ENCODE peak calls at places on chromosome 22, in nine cellular contexts. J, B, H, Q, V, N, P, E and G are unnamed samples.
A peak's percentile ranks its signal among the peaks of the same experiment; 100 is the strongest.

GRCh38 chr22:38924197-38924952 is 33.0 kb upstream of the APOBEC3A start:
- DNase-seq in J (peak; percentile 78), B (no peak), H (peak; percentile 67), Q (peak; percentile 90), V (peak; percentile 94), N (peak; percentile 89), P (no peak), E (peak; percentile 88), G (peak; percentile 87)

GRCh38 chr22:39332441-39333064 is 13.1 kb upstream of the RPL3 start:
- DNase-seq in J (no peak), B (no peak), H (no peak), Q (no peak), V (no peak), N (no peak), P (no peak), E (no peak), G (no peak)

GRCh38 chr22:40426671-40427070 is 56.3 kb downstream of the SGSM3 start:
- DNase-seq in J (peak; percentile 76), B (no peak), H (no peak), Q (no peak), V (peak; percentile 85), N (no peak), P (no peak), E (no peak), G (peak; percentile 90)

GRCh38 chr22:40157546-40157945 is 20.2 kb upstream of the TNRC6B start:
- DNase-seq in J (no peak), B (no peak), H (no peak), Q (peak; percentile 62), V (no peak), N (no peak), P (no peak), E (peak; percentile 34), G (no peak)

GRCh38 chr22:24432059-24432853 is 4.9 kb downstream of the ADORA2A start:
- DNase-seq in J (peak; percentile 77), B (peak; percentile 43), H (no peak), Q (peak; percentile 59), V (peak; percentile 71), N (peak; percentile 46), P (peak; percentile 82), E (peak; percentile 71), G (no peak)

GRCh38 chr22:46042786-46043185 is 65.8 kb upstream of the WNT7B start:
- DNase-seq in J (no peak), B (no peak), H (no peak), Q (no peak), V (peak; percentile 33), N (no peak), P (peak; percentile 45), E (no peak), G (no peak)

GRCh38 chr22:50252081-50253045 is 1.3 kb upstream of the HDAC10 start:
- DNase-seq in J (peak; percentile 87), B (no peak), H (peak; percentile 80), Q (peak; percentile 85), V (peak; percentile 47), N (peak; percentile 80), P (peak; percentile 94), E (peak; percentile 84), G (peak; percentile 73)

GRCh38 chr22:22021160-22021750 is 38.7 kb upstream of the TOP3B start:
- DNase-seq in J (no peak), B (peak; percentile 58), H (no peak), Q (no peak), V (no peak), N (no peak), P (no peak), E (no peak), G (no peak)

GRCh38 chr22:32971252-32971651 is 86.9 kb downstream of the SYN3 start:
- DNase-seq in J (no peak), B (no peak), H (no peak), Q (no peak), V (no peak), N (no peak), P (no peak), E (no peak), G (no peak)

GRCh38 chr22:45612451-45612901 is 59.2 kb upstream of the ATXN10 start:
- DNase-seq in J (peak; percentile 86), B (no peak), H (peak; percentile 50), Q (no peak), V (peak; percentile 88), N (no peak), P (no peak), E (no peak), G (peak; percentile 33)

GRCh38 chr22:22422629-22423112 is 85.9 kb downstream of the ZNF280B start:
- DNase-seq in J (peak; percentile 67), B (peak; percentile 85), H (peak; percentile 56), Q (peak; percentile 74), V (peak; percentile 42), N (peak; percentile 85), P (peak; percentile 93), E (peak; percentile 79), G (peak; percentile 71)

GRCh38 chr22:50070366-50070765 is 12.3 kb upstream of the TTLL8 start:
- DNase-seq in J (no peak), B (no peak), H (no peak), Q (no peak), V (no peak), N (no peak), P (no peak), E (no peak), G (no peak)

GRCh38 chr22:46604306-46604690 is 15.9 kb upstream of the GRAMD4 start:
- DNase-seq in J (no peak), B (peak; percentile 83), H (peak; percentile 33), Q (no peak), V (no peak), N (no peak), P (no peak), E (peak; percentile 54), G (peak; percentile 51)

GRCh38 chr22:32796865-32797573 is 4.5 kb upstream of the TIMP3 start:
- DNase-seq in J (peak; percentile 78), B (peak; percentile 65), H (peak; percentile 83), Q (peak; percentile 69), V (peak; percentile 80), N (peak; percentile 85), P (peak; percentile 83), E (peak; percentile 70), G (peak; percentile 83)

GRCh38 chr22:37555029-37555428 is 5.3 kb upstream of the CDC42EP1 start:
- DNase-seq in J (no peak), B (no peak), H (no peak), Q (no peak), V (no peak), N (no peak), P (no peak), E (no peak), G (no peak)

GRCh38 chr22:19478466-19479357 is at the start of gene UFD1:
- DNase-seq in J (peak; percentile 96), B (peak; percentile 99), H (peak; percentile 53), Q (peak; percentile 83), V (peak; percentile 80), N (peak; percentile 93), P (peak; percentile 95), E (peak; percentile 86), G (peak; percentile 86)

GRCh38 chr22:19478086-19478392 is 954 bp downstream of the UFD1 start:
- DNase-seq in J (no peak), B (no peak), H (no peak), Q (no peak), V (no peak), N (no peak), P (no peak), E (no peak), G (no peak)

GRCh38 chr22:19476023-19476422 is 3.0 kb downstream of the UFD1 start:
- DNase-seq in J (no peak), B (no peak), H (no peak), Q (no peak), V (no peak), N (no peak), P (no peak), E (no peak), G (peak; percentile 6)

GRCh38 chr22:19479358-19480172 is at the start of gene CDC45:
- DNase-seq in J (peak; percentile 98), B (peak; percentile 100), H (peak; percentile 95), Q (peak; percentile 96), V (peak; percentile 99), N (peak; percentile 97), P (peak; percentile 97), E (peak; percentile 97), G (peak; percentile 98)

GRCh38 chr22:19477321-19478085 is 1.5 kb downstream of the UFD1 start:
- DNase-seq in J (no peak), B (no peak), H (no peak), Q (no peak), V (peak; percentile 9), N (no peak), P (no peak), E (no peak), G (no peak)
- TF ChIP-seq CTCF in J (no peak), B (no peak), H (no peak), Q (no peak), V (peak; percentile 31), N (peak; percentile 30), P (no peak), E (no peak), G (no peak)

DNA sequence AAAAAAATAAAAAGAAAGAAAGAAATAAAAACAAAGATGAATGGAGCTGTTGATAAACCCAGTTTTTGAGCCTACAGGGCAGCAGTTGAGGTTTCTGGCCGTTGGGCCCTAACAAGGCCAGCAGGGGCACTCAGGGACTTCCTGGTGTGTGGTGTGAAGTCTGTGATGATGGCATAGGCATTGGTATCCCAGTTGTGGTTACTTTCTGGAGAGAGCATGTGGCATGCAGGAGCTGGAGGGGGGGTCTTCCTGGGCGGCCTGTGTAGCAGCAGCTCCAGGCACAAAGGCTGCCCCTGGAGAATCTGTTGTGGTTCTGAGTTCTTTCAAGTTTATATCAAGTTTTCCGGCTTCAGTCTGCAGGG is 2.0 kb upstream of the TXNRD2 start:
- DNase-seq in J (no peak), B (no peak), H (no peak), Q (no peak), V (peak; percentile 89), N (no peak), P (no peak), E (no peak), G (peak; percentile 27)
- H3K4me1 ChIP-seq in J (peaks cover 62% of the 10 kb centered on the region), B (peaks cover 45% of the 10 kb centered on the region), H (no peaks in the 10 kb centered on the region), Q (no peaks in the 10 kb centered on the region), V (peaks cover 21% of the 10 kb centered on the region), N (peaks cover 15% of the 10 kb centered on the region), P (peaks cover 50% of the 10 kb centered on the region), E (peaks cover 46% of the 10 kb centered on the region), G (peaks cover 64% of the 10 kb centered on the region)

DNA sequence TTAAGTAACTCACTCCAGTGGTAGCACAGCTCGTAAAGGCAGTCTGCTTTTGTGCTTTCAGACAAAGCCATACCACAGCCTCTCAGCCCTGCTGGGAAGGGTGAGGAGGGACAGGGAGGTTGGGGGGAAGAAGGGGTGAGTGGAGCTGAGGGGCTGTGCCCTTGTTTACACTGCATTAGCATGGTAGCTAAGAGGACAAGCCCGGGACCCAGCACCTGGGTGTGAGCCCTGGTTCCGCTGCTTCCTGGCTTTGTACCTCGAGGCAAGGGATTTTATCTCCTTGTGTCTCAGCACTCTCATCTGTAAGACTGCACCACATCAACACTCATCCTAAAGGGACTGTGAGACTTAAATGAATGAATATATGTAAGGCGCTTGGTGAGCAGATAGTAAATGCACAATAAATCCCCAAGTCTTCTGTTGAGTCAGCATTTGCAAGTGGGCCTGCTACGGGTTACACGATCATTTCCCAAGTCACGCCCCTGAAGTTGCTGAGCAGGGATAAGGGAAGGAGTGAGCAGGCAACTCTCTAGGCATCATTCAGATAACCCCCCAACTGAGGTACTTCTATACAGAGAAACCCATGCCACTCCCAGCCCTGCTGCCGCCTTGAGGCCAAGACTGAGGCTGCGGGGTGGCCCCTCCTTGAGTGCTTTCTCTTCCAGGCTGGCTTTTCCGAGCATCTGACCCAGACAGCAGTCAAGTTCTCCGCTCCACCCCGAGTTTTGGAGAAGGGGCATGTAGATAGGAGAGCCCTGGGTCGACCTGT is 7.5 kb downstream of the RASD2 start:
- DNase-seq in J (no peak), B (peak; percentile 14), H (no peak), Q (no peak), V (no peak), N (no peak), P (no peak), E (no peak), G (no peak)
- TF ChIP-seq CTCF in J (no peak), B (peak; percentile 16), H (no peak), Q (no peak), V (peak; percentile 36), N (no peak), P (no peak), E (no peak), G (no peak)

GRCh38 chr22:42655693-42656092 is 6.5 kb upstream of the CYB5R3 start:
- DNase-seq in J (no peak), B (no peak), H (no peak), Q (no peak), V (no peak), N (no peak), P (peak; percentile 90), E (peak; percentile 46), G (no peak)
- H3K4me1 ChIP-seq in J (no peaks in the 10 kb centered on the region), B (no peaks in the 10 kb centered on the region), H (no peaks in the 10 kb centered on the region), Q (no peaks in the 10 kb centered on the region), V (no peaks in the 10 kb centered on the region), N (no peaks in the 10 kb centered on the region), P (peaks cover 14% of the 10 kb centered on the region), E (no peaks in the 10 kb centered on the region), G (no peaks in the 10 kb centered on the region)